ENCODE peak calls at places on chromosomes 7 and 10, in six cellular contexts. One of them, this sample, is unnamed.

GRCh38 chr7:45183711-45184210 is 26.2 kb downstream of the RAMP3 start:
- DNase-seq in GM20000: no peak
- DNase-seq in lung microvascular endothelial cell: no peak
- DNase-seq in A172: no peak
- DNase-seq in GM12891: no peak
- DNase-seq in hepatic stellate cell: no peak
- DNase-seq in this sample: no peak

GRCh38 chr7:159108491-159108890 is 36.2 kb downstream of the VIPR2 start:
- DNase-seq in GM20000: no peak
- DNase-seq in lung microvascular endothelial cell: no peak
- DNase-seq in A172: no peak
- DNase-seq in GM12891: no peak
- DNase-seq in hepatic stellate cell: no peak
- DNase-seq in this sample: no peak

GRCh38 chr10:125216309-125216708 is 55.9 kb upstream of the CTBP2 start:
- DNase-seq in GM20000: no peak
- DNase-seq in lung microvascular endothelial cell: no peak
- DNase-seq in A172: no peak
- DNase-seq in GM12891: no peak
- DNase-seq in hepatic stellate cell: no peak
- DNase-seq in this sample: no peak

GRCh38 chr10:36888925-36889573 is 236.3 kb upstream of the ANKRD30A start:
- DNase-seq in GM20000: peak; percentile 23
- DNase-seq in lung microvascular endothelial cell: peak; percentile 28
- DNase-seq in A172: peak; percentile 32
- DNase-seq in GM12891: peak; percentile 5
- DNase-seq in hepatic stellate cell: no peak
- DNase-seq in this sample: peak; percentile 4

GRCh38 chr10:72746606-72747357 is 54.8 kb downstream of the MCU start:
- DNase-seq in GM20000: no peak
- DNase-seq in lung microvascular endothelial cell: no peak
- DNase-seq in A172: no peak
- DNase-seq in GM12891: no peak
- DNase-seq in hepatic stellate cell: peak; percentile 27
- DNase-seq in this sample: no peak

GRCh38 chr10:101065479-101066145 is 3.8 kb downstream of the KAZALD1 start:
- DNase-seq in GM20000: no peak
- DNase-seq in lung microvascular endothelial cell: no peak
- DNase-seq in A172: no peak
- DNase-seq in GM12891: no peak
- DNase-seq in hepatic stellate cell: peak; percentile 37
- DNase-seq in this sample: no peak

GRCh38 chr10:43225004-43225786 is 41.7 kb downstream of the RASGEF1A start:
- DNase-seq in GM20000: no peak
- DNase-seq in lung microvascular endothelial cell: no peak
- DNase-seq in A172: no peak
- DNase-seq in GM12891: no peak
- DNase-seq in hepatic stellate cell: no peak
- DNase-seq in this sample: no peak

GRCh38 chr10:36416513-36416912 is 708.9 kb upstream of the ANKRD30A start:
- DNase-seq in GM20000: no peak
- DNase-seq in lung microvascular endothelial cell: no peak
- DNase-seq in A172: no peak
- DNase-seq in GM12891: no peak
- DNase-seq in hepatic stellate cell: no peak
- DNase-seq in this sample: no peak

GRCh38 chr7:725223-726005 is 1.1 kb upstream of the DNAAF5 start:
- DNase-seq in GM20000: no peak
- DNase-seq in lung microvascular endothelial cell: no peak
- DNase-seq in A172: peak; percentile 57
- DNase-seq in GM12891: no peak
- DNase-seq in hepatic stellate cell: no peak
- DNase-seq in this sample: no peak

This sample was measured in H54.